ENCODE peak calls at places on chromosomes 16 and 17, in nine cellular contexts. D is transverse colon, A is Peyer's patch, L is right cardiac atrium, I is tibial artery, Y is H9, O is gastrocnemius medialis, P is adrenal gland, J is heart left ventricle. Q is an unnamed sample. For H3K4me1 and H3K27me3, the result is how much of the 10 kb centered on the place peaks cover.

GRCh38 chr16:57786632-57787518 is 15.4 kb downstream of the KIFC3 start:
- DNase-seq in D (peak), A (peak), L (peak), I (no peak), Y (no peak), O (peak), P (peak), J (peak), Q (no peak)

GRCh38 chr17:5618511-5618910 is 34.2 kb upstream of the NLRP1 start:
- DNase-seq in D (no peak), A (no peak), L (no peak), I (no peak), Y (no peak), O (no peak), P (no peak), J (no peak), Q (no peak)

GRCh38 chr17:69445132-69445531 is 30.6 kb downstream of the MAP2K6 start:
- DNase-seq in D (no peak), A (no peak), L (no peak), I (no peak), Y (no peak), O (no peak), P (no peak), J (no peak), Q (no peak)

GRCh38 chr17:50768348-50768761 is 1.0 kb upstream of the ANKRD40CL start:
- DNase-seq in D (peak), A (peak), L (no peak), I (no peak), Y (peak), O (no peak), P (no peak), J (no peak), Q (no peak)

GRCh38 chr17:27343972-27344607 is 50.2 kb downstream of the WSB1 start:
- DNase-seq in D (no peak), A (no peak), L (no peak), I (no peak), Y (no peak), O (no peak), P (peak), J (no peak), Q (no peak)

GRCh38 chr16:23222929-23223328 is 40.4 kb downstream of the SCNN1G start:
- DNase-seq in D (no peak), A (no peak), L (no peak), I (no peak), Y (no peak), O (no peak), P (no peak), J (no peak), Q (no peak)

GRCh38 chr16:75481475-75481874 is 13.8 kb downstream of the CHST6 start:
- DNase-seq in D (no peak), A (no peak), L (no peak), I (no peak), Y (no peak), O (no peak), P (no peak), J (no peak), Q (no peak)

GRCh38 chr17:10156579-10157488 is 41.6 kb downstream of the GAS7 start:
- DNase-seq in D (peak), A (peak), L (peak), I (peak), Y (no peak), O (peak), P (peak), J (peak), Q (no peak)

GRCh38 chr16:23327836-23328235 is 25.7 kb downstream of the SCNN1B start:
- DNase-seq in D (no peak), A (no peak), L (no peak), I (no peak), Y (no peak), O (no peak), P (no peak), J (no peak), Q (no peak)

GRCh38 chr16:84751947-84752346 is 52.1 kb downstream of the USP10 start:
- DNase-seq in D (no peak), A (no peak), L (no peak), I (no peak), Y (no peak), O (no peak), P (no peak), J (no peak), Q (no peak)

GRCh38 chr16:10255728-10256127 is 73.5 kb upstream of the GRIN2A start:
- DNase-seq in D (no peak), A (no peak), L (no peak), I (no peak), Y (no peak), O (no peak), P (no peak), J (no peak), Q (no peak)

GRCh38 chr16:66902648-66903543 is 15.8 kb downstream of the CDH16 start:
- DNase-seq in D (no peak), A (no peak), L (peak), I (no peak), Y (no peak), O (no peak), P (no peak), J (peak), Q (no peak)

GRCh38 chr17:3917391-3917931 is 1.2 kb upstream of the P2RX1 start:
- DNase-seq in D (peak), A (peak), L (peak), I (no peak), Y (no peak), O (no peak), P (peak), J (peak), Q (no peak)

GRCh38 chr16:30934827-30935557 is 11.6 kb downstream of the FBXL19 start:
- DNase-seq in D (peak), A (no peak), L (no peak), I (peak), Y (peak), O (peak), P (peak), J (no peak), Q (no peak)

GRCh38 chr17:9802294-9802693 is 10.9 kb upstream of the DHRS7C start:
- DNase-seq in D (no peak), A (no peak), L (peak), I (no peak), Y (no peak), O (no peak), P (no peak), J (no peak), Q (no peak)

GRCh38 chr16:29974291-29975133 is 844 bp downstream of the TAOK2 start:
- DNase-seq in D (peak), A (no peak), L (peak), I (peak), Y (no peak), O (no peak), P (peak), J (peak), Q (peak)

GRCh38 chr16:85239871-85240270 is 127.6 kb upstream of the CIBAR2 start:
- DNase-seq in D (no peak), A (no peak), L (no peak), I (no peak), Y (no peak), O (no peak), P (no peak), J (no peak), Q (no peak)

GRCh38 chr16:19876501-19877059 is 8.1 kb downstream of the GPRC5B start:
- DNase-seq in D (no peak), A (no peak), L (peak), I (no peak), Y (peak), O (peak), P (no peak), J (peak), Q (no peak)

GRCh38 chr17:60519795-60520194 is 6.2 kb downstream of the APPBP2 start:
- DNase-seq in D (no peak), A (no peak), L (no peak), I (no peak), Y (no peak), O (no peak), P (no peak), J (no peak), Q (no peak)

GRCh38 chr17:63443053-63443452 is 3.1 kb downstream of the CYB561 start:
- DNase-seq in D (no peak), A (no peak), L (peak), I (no peak), Y (no peak), O (no peak), P (no peak), J (no peak), Q (no peak)
- H3K27ac ChIP-seq in D (no peak), A (no peak), L (no peak), I (no peak), Y (no peak), O (no peak), P (no peak), J (no peak), Q (no peak)

GRCh38 chr17:82333279-82334171 is at the start of gene SECTM1:
- DNase-seq in D (peak), A (peak), L (peak), I (peak), Y (peak), O (no peak), P (no peak), J (peak), Q (peak)

GRCh38 chr17:82331345-82331939 is 2.1 kb downstream of the SECTM1 start:
- DNase-seq in D (no peak), A (no peak), L (no peak), I (no peak), Y (no peak), O (no peak), P (no peak), J (no peak), Q (no peak)

GRCh38 chr17:82332669-82333278 is 792 bp downstream of the SECTM1 start:
- DNase-seq in D (peak), A (peak), L (peak), I (peak), Y (peak), O (no peak), P (peak), J (peak), Q (no peak)

GRCh38 chr17:82334204-82334621 is 647 bp upstream of the SECTM1 start:
- DNase-seq in D (no peak), A (no peak), L (peak), I (no peak), Y (peak), O (no peak), P (no peak), J (no peak), Q (no peak)

DNA sequence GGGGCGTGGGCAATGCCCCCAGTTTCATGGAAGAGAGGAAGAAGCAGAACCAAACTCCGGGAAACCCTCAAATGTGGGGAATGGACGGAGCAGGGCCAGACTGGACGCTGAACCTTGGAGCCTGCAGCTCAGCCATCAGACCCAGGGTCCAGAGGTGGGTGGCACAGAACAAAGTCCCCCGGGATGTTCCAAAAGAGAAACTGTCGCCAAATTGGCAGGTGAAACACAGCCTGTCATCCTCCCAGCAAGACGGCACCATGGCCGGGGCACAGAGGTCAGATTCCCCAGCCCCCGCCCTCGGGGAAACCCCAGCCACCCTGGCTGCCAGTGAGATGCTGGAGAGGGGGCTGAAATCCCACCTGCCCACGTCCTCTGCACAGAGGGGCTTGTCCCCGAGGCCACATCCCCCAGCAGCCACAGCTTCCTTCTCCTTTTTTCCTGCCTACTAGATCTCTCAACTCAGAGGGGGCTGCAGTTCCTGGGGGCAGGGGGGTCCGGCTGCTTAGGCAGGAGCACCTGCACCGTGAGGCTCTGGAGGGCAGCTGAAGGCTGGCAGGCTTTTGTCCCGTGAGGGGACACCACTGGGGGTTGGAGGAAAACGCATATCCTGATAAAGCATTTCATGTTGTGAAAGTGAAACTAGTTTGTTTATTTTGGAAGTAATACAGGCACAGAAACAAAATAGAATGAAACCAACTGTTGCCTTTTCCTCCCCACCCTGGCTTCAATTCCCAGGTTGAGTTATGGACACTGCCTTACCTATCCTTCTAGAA is 1.2 kb upstream of the SECTM1 start:
- DNase-seq in D (no peak), A (no peak), L (peak), I (no peak), Y (no peak), O (no peak), P (no peak), J (no peak), Q (no peak)
- H3K4me1 ChIP-seq in D (under half), A (under half), L (under half), I (under half), Y (under half), O (under half), P (under half), J (under half), Q (under half)

GRCh38 chr17:47878203-47879027 is 17.6 kb upstream of the SP2 start:
- DNase-seq in D (no peak), A (no peak), L (no peak), I (no peak), Y (peak), O (no peak), P (no peak), J (no peak), Q (no peak)
- H3K27me3 ChIP-seq in D (under half), A (under half), L (under half), I (half or more), Y (under half), O (under half), P (under half), J (under half), Q (under half)

GRCh38 chr16:4364196-4365013 is 7.2 kb upstream of the VASN start:
- DNase-seq in D (no peak), A (no peak), L (peak), I (no peak), Y (no peak), O (no peak), P (no peak), J (no peak), Q (no peak)

GRCh38 chr16:4366016-4366415 is 5.6 kb upstream of the VASN start:
- DNase-seq in D (no peak), A (no peak), L (no peak), I (no peak), Y (no peak), O (no peak), P (no peak), J (no peak), Q (no peak)

GRCh38 chr16:4365014-4365406 is 6.6 kb upstream of the VASN start:
- DNase-seq in D (no peak), A (peak), L (no peak), I (no peak), Y (no peak), O (no peak), P (no peak), J (no peak), Q (no peak)

GRCh38 chr16:4367393-4367856 is 4.2 kb upstream of the VASN start:
- DNase-seq in D (no peak), A (no peak), L (no peak), I (no peak), Y (no peak), O (no peak), P (no peak), J (no peak), Q (no peak)

GRCh38 chr16:4365615-4366014 is 6.0 kb upstream of the VASN start:
- DNase-seq in D (no peak), A (no peak), L (no peak), I (no peak), Y (no peak), O (no peak), P (no peak), J (no peak), Q (no peak)
- H3K27ac ChIP-seq in D (no peak), A (no peak), L (no peak), I (no peak), Y (no peak), O (no peak), P (no peak), J (no peak), Q (no peak)

DNA sequence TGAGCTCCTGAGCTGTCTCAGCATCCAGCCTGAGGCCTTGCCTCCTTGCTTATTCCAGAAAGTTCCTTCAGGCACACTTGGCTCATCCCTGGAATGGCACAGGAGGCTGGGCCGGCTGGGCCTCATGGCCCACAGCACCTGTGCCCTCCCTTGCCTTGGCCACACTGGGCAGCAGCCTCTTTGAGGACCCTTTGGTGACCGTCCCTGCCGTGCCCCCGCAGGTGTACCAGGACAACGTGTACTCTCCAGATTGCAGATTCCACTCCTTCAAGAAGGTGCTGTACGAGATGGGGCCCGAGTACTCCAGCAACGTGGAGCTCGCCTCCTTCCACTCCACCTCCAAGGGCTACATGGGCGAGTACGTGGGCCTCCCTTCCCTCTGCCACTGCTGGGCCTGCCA is 34.2 kb downstream of the GPT2 start:
- DNase-seq in D (no peak), A (no peak), L (no peak), I (no peak), Y (no peak), O (no peak), P (no peak), J (no peak), Q (no peak)
- H3K4me1 ChIP-seq in D (under half), A (under half), L (under half), I (under half), Y (under half), O (under half), P (under half), J (under half), Q (under half)

GRCh38 chr17:78903101-78903779 is at the start of gene CEP295NL:
- DNase-seq in D (no peak), A (no peak), L (peak), I (no peak), Y (no peak), O (no peak), P (peak), J (no peak), Q (no peak)
- H3K27me3 ChIP-seq in D (under half), A (under half), L (under half), I (under half), Y (under half), O (under half), P (under half), J (under half), Q (under half)

Q was measured in CD8-positive, alpha-beta T cell.